ENCODE peak calls at places on chromosomes 16 and 17, in seven cellular contexts. Q is Caco-2; S is stimulated activated CD4-positive, alpha-beta T cell treated with anti-CD3 and anti-CD28 coated beads, Interleukin-1b, Interleukin-23, amount 100 ng/mL, for 1 hour; B is stimulated activated effector memory CD8-positive, alpha-beta T cell treated with anti-CD3 and anti-CD28 coated beads, Interleukin-12 subunit alpha, Interleukin-12 subunit beta, amount 100 ng/mL, for 72 hours; G is PC-9; U is NCI-H1105; Y is NCI-H510A. T is an unnamed sample.

GRCh38 chr17:77685881-77686486 is 272.5 kb upstream of the TNRC6C start:
- DNase-seq in Q (no peak), S (no peak), B (no peak), G (no peak), U (no peak), Y (no peak), T (no peak)

GRCh38 chr17:37089998-37090397 is 141.2 kb downstream of the AATF start:
- DNase-seq in Q (no peak), S (peak; percentile 23), B (peak; percentile 63), G (no peak), U (no peak), Y (no peak), T (no peak)

GRCh38 chr16:81094771-81095251 is 1.4 kb downstream of the GCSH start:
- DNase-seq in Q (no peak), S (no peak), B (no peak), G (no peak), U (no peak), Y (no peak), T (no peak)

GRCh38 chr16:81632392-81633146 is 146.5 kb upstream of the PLCG2 start:
- DNase-seq in Q (no peak), S (peak; percentile 37), B (peak; percentile 74), G (peak; percentile 79), U (no peak), Y (no peak), T (no peak)

GRCh38 chr16:616771-617586 is 13.8 kb upstream of the WFIKKN1 start:
- DNase-seq in Q (no peak), S (no peak), B (no peak), G (no peak), U (no peak), Y (no peak), T (peak; percentile 58)

GRCh38 chr17:73189417-73190099 is 3.3 kb upstream of the COG1 start:
- DNase-seq in Q (peak; percentile 83), S (no peak), B (no peak), G (peak; percentile 44), U (no peak), Y (peak; percentile 19), T (no peak)

GRCh38 chr16:88439016-88439415 is 14.1 kb upstream of the ZFPM1 start:
- DNase-seq in Q (no peak), S (no peak), B (no peak), G (no peak), U (no peak), Y (no peak), T (no peak)

GRCh38 chr16:11868412-11868980 is 17.2 kb upstream of the RSL1D1 start:
- DNase-seq in Q (no peak), S (no peak), B (no peak), G (no peak), U (no peak), Y (no peak), T (no peak)

GRCh38 chr17:44219636-44220210 is at the start of gene UBTF:
- DNase-seq in Q (peak; percentile 62), S (peak; percentile 45), B (peak; percentile 80), G (peak; percentile 53), U (peak; percentile 48), Y (peak; percentile 85), T (peak; percentile 84)

GRCh38 chr17:14972844-14973243 is 292.3 kb downstream of the PMP22 start:
- DNase-seq in Q (no peak), S (no peak), B (no peak), G (no peak), U (no peak), Y (no peak), T (no peak)